ENCODE peak calls at places on chromosomes 7 and 10, in five cellular contexts. P is A549, Z is heart left ventricle, D is HepG2, H is body of pancreas. A is an unnamed sample.

GRCh38 chr10:97483526-97483925 is 14.7 kb downstream of the MMS19 start:
- ATAC-seq in P (no peak), Z (peak; percentile 22), D (no peak), H (no peak), A (no peak)

GRCh38 chr7:33886100-33886623 is 19.2 kb upstream of the BMPER start:
- ATAC-seq in P (peak; percentile 95), Z (no peak), D (peak; percentile 94), H (no peak), A (no peak)

GRCh38 chr10:128633864-128634541 is 507.8 kb upstream of the MKI67 start:
- ATAC-seq in P (no peak), Z (peak; percentile 50), D (no peak), H (no peak), A (no peak)

GRCh38 chr10:132057191-132057681 is 8.5 kb upstream of the JAKMIP3 start:
- ATAC-seq in P (peak; percentile 57), Z (no peak), D (peak; percentile 59), H (no peak), A (no peak)

GRCh38 chr7:5230272-5231067 is 40.4 kb downstream of the WIPI2 start:
- ATAC-seq in P (no peak), Z (no peak), D (no peak), H (no peak), A (peak; percentile 46)

GRCh38 chr7:23397241-23397640 is 73.0 kb downstream of the IGF2BP3 start:
- ATAC-seq in P (peak; percentile 63), Z (no peak), D (peak; percentile 53), H (no peak), A (no peak)

GRCh38 chr7:71661671-71662224 is 529.8 kb downstream of the GALNT17 start:
- ATAC-seq in P (no peak), Z (peak; percentile 92), D (no peak), H (no peak), A (no peak)

GRCh38 chr7:12066561-12066960 is 144.5 kb upstream of the TMEM106B start:
- ATAC-seq in P (peak; percentile 70), Z (no peak), D (no peak), H (no peak), A (peak; percentile 30)

GRCh38 chr7:126447984-126448383 is 804.8 kb downstream of the GRM8 start:
- ATAC-seq in P (no peak), Z (no peak), D (no peak), H (no peak), A (no peak)

GRCh38 chr10:103458720-103459119 is at the start of gene CALHM1:
- ATAC-seq in P (peak; percentile 27), Z (no peak), D (peak; percentile 55), H (no peak), A (no peak)

GRCh38 chr10:63137306-63137705 is 4.2 kb downstream of the NRBF2 start:
- ATAC-seq in P (no peak), Z (no peak), D (peak; percentile 29), H (no peak), A (no peak)

GRCh38 chr10:47063858-47064257 is 152.6 kb downstream of the PTPN20 start:
- ATAC-seq in P (no peak), Z (no peak), D (no peak), H (no peak), A (no peak)

GRCh38 chr10:96987842-96988175 is 155.7 kb downstream of the LCOR start:
- ATAC-seq in P (no peak), Z (no peak), D (no peak), H (no peak), A (no peak)

GRCh38 chr10:132793871-132794849 is 8.2 kb upstream of the NKX6-2 start:
- ATAC-seq in P (peak; percentile 74), Z (no peak), D (peak; percentile 35), H (no peak), A (no peak)

GRCh38 chr7:76330245-76330644 is 27.8 kb downstream of the HSPB1 start:
- ATAC-seq in P (no peak), Z (no peak), D (no peak), H (no peak), A (no peak)

GRCh38 chr7:366171-366916 is 76.4 kb downstream of the FOXL3 start:
- ATAC-seq in P (no peak), Z (peak; percentile 25), D (no peak), H (no peak), A (no peak)

GRCh38 chr10:22554481-22555182 is 159.7 kb downstream of the PIP4K2A start:
- ATAC-seq in P (no peak), Z (peak; percentile 91), D (no peak), H (peak; percentile 84), A (peak; percentile 92)

GRCh38 chr7:33882040-33882800 is 23.1 kb upstream of the BMPER start:
- ATAC-seq in P (no peak), Z (peak; percentile 65), D (no peak), H (peak; percentile 52), A (peak; percentile 82)

GRCh38 chr7:33674804-33675411 is 230.4 kb upstream of the BMPER start:
- ATAC-seq in P (no peak), Z (no peak), D (no peak), H (no peak), A (no peak)

GRCh38 chr10:86632009-86632800 is 22.1 kb upstream of the OPN4 start:
- ATAC-seq in P (peak; percentile 65), Z (peak; percentile 60), D (no peak), H (peak; percentile 27), A (peak; percentile 68)

GRCh38 chr7:130959743-130960207 is 225.8 kb upstream of the KLF14 start:
- ATAC-seq in P (peak; percentile 81), Z (no peak), D (no peak), H (no peak), A (no peak)

GRCh38 chr7:27194002-27194352 is 5.9 kb downstream of the HOXA13 start:
- ATAC-seq in P (no peak), Z (no peak), D (no peak), H (no peak), A (no peak)
- TF ChIP-seq CTCF in P (no peak), Z (no peak), D (no peak), H (no peak), A (no peak)

DNA sequence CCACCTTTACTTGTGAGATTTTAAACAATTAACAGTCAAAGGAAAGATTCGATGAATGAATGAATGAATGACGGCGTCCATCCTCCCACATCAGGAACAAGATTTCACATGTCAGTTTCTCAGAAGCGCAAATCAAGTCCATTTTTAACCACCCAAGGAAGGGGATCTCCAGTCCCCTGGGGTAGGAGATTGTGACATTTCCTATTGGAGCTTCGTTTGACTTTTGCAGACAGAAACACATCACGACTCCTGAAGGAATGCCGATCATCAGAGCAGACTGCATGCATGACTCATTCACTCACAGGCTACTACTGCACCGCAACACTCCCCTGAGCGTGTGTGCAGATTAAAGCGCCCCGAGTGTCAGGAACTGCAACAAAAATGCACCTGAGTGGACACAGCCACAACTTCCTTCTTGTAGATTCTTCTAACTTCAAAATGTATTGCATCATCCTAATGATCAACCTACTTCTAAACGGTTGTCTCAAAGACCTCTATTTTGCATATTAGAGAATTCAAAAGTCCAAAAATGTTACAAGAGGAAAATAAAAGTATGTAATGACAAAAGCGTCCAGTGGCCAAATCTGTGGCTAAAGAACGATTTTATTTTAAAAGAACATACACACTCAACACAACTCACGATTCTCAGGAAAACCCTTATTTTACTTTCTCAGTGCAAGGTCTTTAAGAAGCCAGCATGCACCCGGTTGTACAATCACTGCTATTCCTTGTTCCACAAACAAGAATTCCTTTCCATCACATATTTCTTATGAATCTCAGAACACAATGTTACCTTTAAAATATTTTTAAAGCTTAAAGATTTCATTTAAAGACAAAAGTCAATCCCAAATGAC is 172.6 kb downstream of the FAM107B start:
- ATAC-seq in P (peak; percentile 70), Z (peak; percentile 38), D (peak; percentile 66), H (no peak), A (no peak)
- TF ChIP-seq POLR2A in P (no peak), Z (no peak), D (no peak), H (peak; percentile 29), A (no peak)

GRCh38 chr10:79178614-79179403 is 110.0 kb downstream of the ZMIZ1 start:
- ATAC-seq in P (peak; percentile 28), Z (peak; percentile 58), D (no peak), H (no peak), A (peak; percentile 42)

GRCh38 chr10:79178070-79178576 is 109.4 kb downstream of the ZMIZ1 start:
- ATAC-seq in P (no peak), Z (no peak), D (no peak), H (no peak), A (no peak)

GRCh38 chr10:79180619-79181221 is 112.0 kb downstream of the ZMIZ1 start:
- ATAC-seq in P (no peak), Z (no peak), D (no peak), H (no peak), A (no peak)

GRCh38 chr10:79181227-79181626 is 112.5 kb downstream of the ZMIZ1 start:
- ATAC-seq in P (no peak), Z (no peak), D (no peak), H (no peak), A (no peak)

GRCh38 chr10:79179404-79180309 is 110.9 kb downstream of the ZMIZ1 start:
- ATAC-seq in P (no peak), Z (no peak), D (no peak), H (no peak), A (no peak)
- TF ChIP-seq CTCF in P (no peak), Z (no peak), D (peak; percentile 27), H (no peak), A (no peak)

DNA sequence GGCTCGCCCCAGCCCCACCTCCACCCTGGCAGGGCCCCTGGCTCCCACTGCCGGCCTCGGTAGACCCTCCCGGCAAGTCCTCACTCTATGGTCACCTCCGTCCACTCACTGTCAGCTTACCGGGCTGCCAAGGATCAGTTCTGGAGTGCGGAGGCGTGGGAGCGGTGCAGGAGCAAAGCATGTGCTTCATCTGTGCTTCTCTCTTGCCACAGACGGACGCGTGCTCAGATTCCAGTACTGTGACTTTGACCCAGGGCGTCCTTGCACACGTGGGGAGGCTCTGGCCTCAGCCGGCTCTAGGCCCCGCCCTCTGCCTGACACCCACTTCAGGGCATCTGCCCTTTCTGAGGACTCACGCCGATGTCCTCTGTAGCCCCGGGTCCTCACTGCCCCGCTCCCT is 547.5 kb upstream of the FOXK1 start:
- ATAC-seq in P (no peak), Z (peak; percentile 74), D (peak; percentile 73), H (peak; percentile 56), A (no peak)
- TF ChIP-seq POLR2A in P (no peak), Z (no peak), D (no peak), H (peak; percentile 18), A (no peak)

DNA sequence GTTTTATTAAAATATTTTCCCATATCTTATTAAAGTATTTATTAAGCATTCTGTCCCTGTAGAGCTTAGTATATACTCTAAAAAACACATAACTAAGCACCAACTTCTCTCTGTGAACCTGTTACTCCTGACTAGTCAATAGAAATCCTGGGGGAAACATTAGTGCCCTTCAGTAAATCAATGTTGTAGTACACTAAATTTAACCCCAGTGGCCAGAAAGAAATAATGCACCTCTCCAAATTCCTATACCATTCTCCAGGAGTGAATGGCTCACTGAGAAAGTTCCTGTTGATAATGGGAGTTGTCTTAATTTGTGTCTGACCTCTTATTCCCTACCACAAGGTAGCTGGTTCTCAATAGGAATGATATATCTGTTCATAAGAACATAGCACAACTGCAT is 188.2 kb downstream of the SEMA3D start:
- ATAC-seq in P (peak; percentile 61), Z (no peak), D (peak; percentile 40), H (no peak), A (no peak)
- TF ChIP-seq CTCF in P (no peak), Z (no peak), D (no peak), H (no peak), A (no peak)

DNA sequence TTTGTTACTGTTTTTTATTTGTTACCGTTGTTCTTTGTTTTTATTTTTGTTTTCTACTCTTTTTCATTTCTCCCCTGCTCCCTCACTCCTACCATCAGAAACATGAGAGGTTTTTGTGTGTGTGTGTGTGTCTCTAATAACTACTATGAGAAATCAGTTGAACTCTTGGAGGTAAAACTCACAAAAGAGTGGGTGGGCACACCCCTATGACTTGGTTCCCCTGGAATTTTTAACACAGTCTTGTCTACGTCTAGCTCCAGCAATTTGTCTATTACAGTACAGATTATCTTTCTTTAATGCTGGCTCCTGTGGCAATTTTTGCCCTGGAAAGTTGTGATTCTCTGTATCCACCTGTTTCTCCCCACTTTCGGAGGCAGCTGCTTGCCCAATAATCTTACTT is 56.2 kb downstream of the AOAH start:
- ATAC-seq in P (no peak), Z (no peak), D (no peak), H (no peak), A (no peak)
- TF ChIP-seq POLR2A in P (no peak), Z (no peak), D (no peak), H (no peak), A (no peak)